ENCODE peak calls at places on chromosome 22, in nine cellular contexts. G is AG04450, Y is heart left ventricle, K is right atrium auricular region, N is stomach, U is heart right ventricle, L is tibial nerve, Z is tibial artery, W is Peyer's patch. I is an unnamed sample.

GRCh38 chr22:44574057-44574456 is 76.0 kb upstream of the RTL6 start:
- DNase-seq in G (no peak), Y (no peak), K (no peak), N (peak; percentile 41), U (no peak), L (no peak), Z (no peak), W (no peak), I (peak; percentile 34)

GRCh38 chr22:36155702-36156101 is 4.9 kb downstream of the APOL3 start:
- DNase-seq in G (no peak), Y (peak; percentile 83), K (peak; percentile 88), N (peak; percentile 40), U (peak; percentile 83), L (peak; percentile 61), Z (peak; percentile 79), W (no peak), I (no peak)

GRCh38 chr22:36387914-36388864 is at the start of gene MYH9:
- DNase-seq in G (peak; percentile 100), Y (peak; percentile 100), K (peak; percentile 99), N (peak; percentile 100), U (peak; percentile 100), L (peak; percentile 99), Z (peak; percentile 100), W (peak; percentile 100), I (peak; percentile 100)

GRCh38 chr22:16559056-16559955 is 33.3 kb downstream of the CCT8L2 start:
- DNase-seq in G (no peak), Y (no peak), K (no peak), N (no peak), U (no peak), L (no peak), Z (no peak), W (no peak), I (peak; percentile 49)

GRCh38 chr22:42635531-42635930 is 4.9 kb downstream of the ATP5MGL start:
- DNase-seq in G (no peak), Y (peak; percentile 77), K (peak; percentile 90), N (peak; percentile 67), U (peak; percentile 71), L (peak; percentile 64), Z (peak; percentile 93), W (no peak), I (no peak)

GRCh38 chr22:43704051-43704450 is 108.1 kb downstream of the EFCAB6 start:
- DNase-seq in G (no peak), Y (no peak), K (no peak), N (no peak), U (no peak), L (no peak), Z (no peak), W (no peak), I (no peak)

GRCh38 chr22:46368871-46369715 is 33.6 kb downstream of the TRMU start:
- DNase-seq in G (no peak), Y (no peak), K (no peak), N (no peak), U (no peak), L (no peak), Z (no peak), W (no peak), I (peak; percentile 28)

GRCh38 chr22:32123657-32124056 is 35.4 kb downstream of the C22orf42 start:
- DNase-seq in G (no peak), Y (no peak), K (no peak), N (no peak), U (no peak), L (no peak), Z (no peak), W (no peak), I (no peak)

GRCh38 chr22:23884133-23884532 is 10.1 kb upstream of the MIF start:
- DNase-seq in G (no peak), Y (no peak), K (no peak), N (no peak), U (no peak), L (no peak), Z (no peak), W (no peak), I (no peak)

GRCh38 chr22:30340911-30341685 is 14.4 kb upstream of the TBC1D10A start:
- DNase-seq in G (no peak), Y (peak; percentile 76), K (no peak), N (no peak), U (peak; percentile 74), L (no peak), Z (peak; percentile 44), W (no peak), I (peak; percentile 65)

GRCh38 chr22:23801238-23801821 is 14.6 kb downstream of the SMARCB1 start:
- DNase-seq in G (no peak), Y (no peak), K (no peak), N (no peak), U (no peak), L (no peak), Z (no peak), W (peak; percentile 63), I (no peak)

GRCh38 chr22:35335936-35336781 is 36.5 kb downstream of the TOM1 start:
- DNase-seq in G (no peak), Y (peak; percentile 52), K (no peak), N (peak; percentile 79), U (peak; percentile 40), L (no peak), Z (no peak), W (no peak), I (peak; percentile 81)

GRCh38 chr22:35229865-35230264 is 27.4 kb upstream of the HMGXB4 start:
- DNase-seq in G (no peak), Y (no peak), K (no peak), N (no peak), U (no peak), L (no peak), Z (no peak), W (no peak), I (no peak)

GRCh38 chr22:46906326-46907045 is 144.0 kb downstream of the TBC1D22A start:
- DNase-seq in G (no peak), Y (no peak), K (no peak), N (no peak), U (no peak), L (no peak), Z (no peak), W (peak; percentile 6), I (no peak)

GRCh38 chr22:21949948-21950347 is 2.7 kb downstream of the PPM1F start:
- DNase-seq in G (no peak), Y (no peak), K (no peak), N (no peak), U (no peak), L (no peak), Z (no peak), W (no peak), I (no peak)

GRCh38 chr22:50305393-50305657 is 2.1 kb downstream of the PLXNB2 start:
- DNase-seq in G (no peak), Y (no peak), K (no peak), N (no peak), U (no peak), L (no peak), Z (no peak), W (no peak), I (peak; percentile 75)

GRCh38 chr22:32270641-32271369 is 15.7 kb upstream of the SLC5A4 start:
- DNase-seq in G (no peak), Y (no peak), K (no peak), N (no peak), U (no peak), L (no peak), Z (no peak), W (no peak), I (no peak)

GRCh38 chr22:50317178-50317577 is 9.6 kb downstream of the DENND6B start:
- DNase-seq in G (no peak), Y (no peak), K (no peak), N (no peak), U (no peak), L (no peak), Z (no peak), W (no peak), I (no peak)

GRCh38 chr22:30909306-30909705 is 59.3 kb downstream of the MORC2 start:
- DNase-seq in G (no peak), Y (no peak), K (no peak), N (no peak), U (no peak), L (no peak), Z (no peak), W (no peak), I (no peak)

GRCh38 chr22:20118572-20119020 is 1.6 kb upstream of the TRMT2A start:
- DNase-seq in G (no peak), Y (no peak), K (no peak), N (no peak), U (no peak), L (no peak), Z (no peak), W (no peak), I (peak; percentile 18)
- H3K27ac ChIP-seq in G (no peak overlapping the region), Y (peak overlapping the region; percentile 80), K (no peak overlapping the region), N (peak overlapping the region; percentile 94), U (no peak overlapping the region), L (no peak overlapping the region), Z (peak overlapping the region; percentile 86), W (no peak overlapping the region), I (no peak overlapping the region)

GRCh38 chr22:38068641-38069371 is 11.6 kb downstream of the PICK1 start:
- DNase-seq in G (no peak), Y (no peak), K (no peak), N (no peak), U (no peak), L (no peak), Z (no peak), W (no peak), I (peak; percentile 63)
- TF ChIP-seq CTCF in G (no peak), Y (no peak), K (no peak), N (no peak), U (no peak), L (no peak), Z (no peak), W (no peak), I (no peak)

DNA sequence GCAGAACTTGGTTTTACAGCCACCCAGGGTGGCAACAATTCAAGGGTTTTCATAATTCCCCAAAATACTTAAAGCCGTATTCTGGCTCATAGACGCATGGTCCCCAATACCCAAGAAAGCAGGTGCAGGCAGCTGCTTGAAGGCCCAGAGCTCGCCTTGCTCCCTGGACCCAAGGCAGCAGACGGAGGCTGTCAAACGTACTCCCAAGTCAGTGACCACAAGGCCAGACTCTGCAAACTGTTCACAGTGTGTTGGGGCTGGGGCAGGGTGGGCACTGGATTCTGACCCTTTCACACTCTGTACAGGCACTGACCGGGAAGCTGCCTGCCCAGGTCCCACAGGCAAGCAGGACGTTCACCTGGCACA is 21.5 kb downstream of the TMEM184B start:
- DNase-seq in G (no peak), Y (no peak), K (no peak), N (no peak), U (no peak), L (no peak), Z (no peak), W (no peak), I (no peak)
- H3K4me3 ChIP-seq in G (no peak overlapping the region), Y (no peak overlapping the region), K (no peak overlapping the region), N (no peak overlapping the region), U (no peak overlapping the region), L (no peak overlapping the region), Z (no peak overlapping the region), W (no peak overlapping the region), I (no peak overlapping the region)

DNA sequence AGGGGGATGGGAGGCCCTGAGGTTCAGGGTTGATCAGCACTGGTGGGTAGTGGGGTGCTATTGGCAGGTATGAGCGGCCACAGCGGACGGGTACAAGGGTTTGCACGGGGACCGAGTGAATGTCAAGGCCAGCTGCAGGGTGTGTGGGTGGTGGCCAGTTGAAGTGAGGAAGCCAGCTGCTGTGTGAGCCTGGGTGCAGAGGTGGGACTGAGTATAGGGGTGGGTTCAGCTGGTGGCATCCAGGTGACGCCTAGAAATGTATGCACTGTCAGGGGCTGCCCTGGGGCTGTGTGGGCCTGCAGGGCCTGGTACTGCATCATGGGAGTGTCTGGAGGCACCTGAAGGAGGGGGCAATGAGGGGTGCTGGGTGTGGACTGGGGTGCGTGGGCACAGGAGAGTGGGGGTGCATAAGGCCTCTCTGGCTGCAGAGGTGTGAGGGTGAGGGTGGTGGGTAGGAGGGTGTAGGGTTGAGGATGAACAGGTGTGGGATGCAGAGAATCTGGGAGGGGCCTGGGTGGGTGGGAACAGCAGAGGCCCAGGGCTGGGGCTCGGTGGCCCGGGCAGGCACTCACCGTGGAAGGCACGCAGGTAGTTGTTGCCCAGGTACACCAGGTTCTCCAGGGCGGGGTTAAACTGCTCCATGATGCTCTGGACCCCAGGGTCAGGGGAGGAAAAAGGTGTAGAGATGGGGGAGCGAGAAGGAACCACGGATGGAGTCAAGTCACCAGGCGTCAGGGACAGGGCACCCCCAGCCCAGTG is 1.7 kb downstream of the BAIAP2L2 start:
- DNase-seq in G (no peak), Y (no peak), K (no peak), N (no peak), U (no peak), L (no peak), Z (no peak), W (no peak), I (no peak)
- H3K27ac ChIP-seq in G (no peak overlapping the region), Y (no peak overlapping the region), K (no peak overlapping the region), N (peak overlapping the region; percentile 53), U (no peak overlapping the region), L (peak overlapping the region; percentile 42), Z (no peak overlapping the region), W (no peak overlapping the region), I (no peak overlapping the region)

I was measured in pancreas.